ENCODE peak calls at places on chromosome 12, in five cellular contexts. E is pancreas, Z is foreskin fibroblast, V is DND-41, R is NB4. O is an unnamed sample.

GRCh38 chr12:71521125-71521524 is 81.5 kb downstream of the LGR5 start:
- DNase-seq in Z (no peak), E (no peak), R (no peak), V (no peak), O (no peak)

GRCh38 chr12:63882844-63883243 is 38.3 kb downstream of the SRGAP1 start:
- DNase-seq in E (no peak), Z (no peak), R (no peak), V (no peak), O (no peak)

GRCh38 chr12:31867292-31867691 is 91.9 kb upstream of the RESF1 start:
- DNase-seq in E (no peak), V (no peak), Z (no peak), R (no peak), O (no peak)

GRCh38 chr12:40745386-40745785 is 53.1 kb downstream of the CNTN1 start:
- DNase-seq in V (no peak), R (no peak), E (no peak), Z (no peak), O (no peak)

GRCh38 chr12:124995200-124995961 is 1.9 kb downstream of the BRI3BP start:
- DNase-seq in E (no peak), Z (no peak), V (peak), R (peak), O (no peak)

GRCh38 chr12:122732611-122733010 is 2.0 kb upstream of the HCAR1 start:
- DNase-seq in V (no peak), Z (no peak), R (no peak), E (no peak), O (no peak)

GRCh38 chr12:20007331-20007730 is 361.0 kb upstream of the PDE3A start:
- DNase-seq in E (no peak), Z (no peak), V (no peak), R (no peak), O (no peak)

GRCh38 chr12:105355752-105356151 is 25.3 kb downstream of the C12orf75 start:
- DNase-seq in E (no peak), R (no peak), Z (peak), V (no peak), O (peak)

GRCh38 chr12:132572106-132572505 is 38.3 kb downstream of the LRCOL1 start:
- DNase-seq in E (no peak), R (no peak), V (no peak), Z (no peak), O (no peak)

GRCh38 chr12:112810235-112810917 is 18.8 kb downstream of the RPH3A start:
- DNase-seq in E (no peak), R (no peak), V (no peak), Z (no peak), O (no peak)

GRCh38 chr12:76559277-76560082 is at the start of gene OSBPL8:
- DNase-seq in Z (peak), E (peak), V (peak), R (peak), O (peak)

GRCh38 chr12:11827096-11827841 is 177.8 kb downstream of the ETV6 start:
- DNase-seq in Z (peak), R (no peak), E (peak), V (no peak), O (no peak)

GRCh38 chr12:39638840-39639239 is 19.2 kb upstream of the ABCD2 start:
- DNase-seq in V (no peak), E (no peak), Z (no peak), R (no peak), O (no peak)

GRCh38 chr12:72346331-72346944 is 74.3 kb downstream of the TRHDE start:
- DNase-seq in Z (peak), V (peak), E (peak), R (peak), O (peak)

GRCh38 chr12:52847335-52848102 is 1.3 kb downstream of the KRT78 start:
- DNase-seq in R (peak), Z (no peak), V (no peak), E (no peak), O (no peak)

GRCh38 chr12:13074396-13075113 is 28.9 kb downstream of the GSG1 start:
- DNase-seq in R (no peak), E (no peak), V (no peak), Z (no peak), O (no peak)

GRCh38 chr12:111271674-111272418 is 97.0 kb downstream of the PHETA1 start:
- DNase-seq in E (no peak), Z (no peak), R (peak), V (no peak), O (no peak)

GRCh38 chr12:120940799-120941198 is 36.6 kb upstream of the SPPL3 start:
- DNase-seq in V (no peak), Z (no peak), R (peak), E (no peak), O (no peak)

GRCh38 chr12:21891763-21892217 is 49.4 kb downstream of the ABCC9 start:
- DNase-seq in R (no peak), V (no peak), E (peak), Z (no peak), O (no peak)

GRCh38 chr12:42259699-42260098 is 21.7 kb upstream of the YAF2 start:
- DNase-seq in E (no peak), R (no peak), Z (no peak), V (no peak), O (no peak)

GRCh38 chr12:114275937-114276785 is 129.8 kb downstream of the TBX5 start:
- DNase-seq in Z (no peak), R (no peak), E (no peak), V (no peak), O (no peak)

GRCh38 chr12:98456583-98457573 is 58.5 kb upstream of the TMPO start:
- DNase-seq in V (no peak), E (peak), Z (peak), R (peak), O (no peak)

GRCh38 chr12:130162267-130162666 is at the start of gene FZD10:
- DNase-seq in R (no peak), E (peak), Z (no peak), V (no peak), O (no peak)

GRCh38 chr12:92604786-92605185 is 98.0 kb upstream of the PLEKHG7 start:
- DNase-seq in Z (no peak), V (no peak), E (no peak), R (no peak), O (no peak)

GRCh38 chr12:92606956-92607355 is 95.8 kb upstream of the PLEKHG7 start:
- DNase-seq in E (no peak), V (no peak), R (no peak), Z (no peak), O (no peak)

GRCh38 chr12:92612611-92613010 is 90.2 kb upstream of the PLEKHG7 start:
- DNase-seq in Z (no peak), R (no peak), V (no peak), E (no peak), O (no peak)

GRCh38 chr12:92605621-92606170 is 97.1 kb upstream of the PLEKHG7 start:
- DNase-seq in E (no peak), R (no peak), Z (no peak), V (no peak), O (no peak)

GRCh38 chr12:92608418-92609091 is 94.2 kb upstream of the PLEKHG7 start:
- DNase-seq in E (no peak), V (no peak), R (peak), Z (peak), O (no peak)
- TF ChIP-seq CTCF in E (no peak), V (peak), R (peak), Z (peak), O (peak)

DNA sequence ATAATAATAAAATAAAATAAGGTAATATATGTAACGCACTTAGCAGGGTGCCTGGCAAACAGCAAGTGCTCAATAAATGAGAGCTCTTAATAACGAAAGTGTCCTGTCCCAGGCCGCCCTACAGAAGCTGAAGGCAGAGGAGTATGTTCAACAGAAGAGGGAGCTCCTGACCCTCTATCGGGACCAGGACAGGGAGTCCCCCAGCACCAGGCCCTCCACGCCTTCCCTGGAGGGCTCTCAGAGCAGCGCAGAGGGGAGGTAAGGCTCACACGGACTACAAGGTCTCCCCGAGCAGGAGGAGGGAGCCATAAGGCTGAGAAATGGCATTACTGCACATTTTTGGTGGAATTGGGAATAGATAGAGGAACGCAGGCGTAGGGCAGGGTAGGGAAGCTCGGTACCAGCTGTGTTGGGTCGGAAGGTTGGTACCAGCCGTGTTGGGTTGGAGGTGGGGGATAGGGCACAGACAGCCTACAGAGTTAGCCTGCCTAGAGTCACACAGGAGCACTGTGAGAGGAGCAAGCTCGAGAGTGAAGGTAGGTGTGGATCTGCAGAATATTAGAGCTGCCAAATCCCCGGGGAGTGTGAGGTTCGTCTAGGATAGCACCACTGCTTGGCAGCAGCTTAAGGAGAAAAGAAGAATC is 15.4 kb downstream of the TNFRSF1A start:
- DNase-seq in V (peak), R (peak), E (no peak), Z (peak), O (no peak)
- H3K4me3 ChIP-seq in V (no peak), R (no peak), E (no peak), Z (no peak), O (no peak)

GRCh38 chr12:115508990-115509389 is 768.5 kb downstream of the MED13L start:
- DNase-seq in R (no peak), E (no peak), Z (no peak), V (no peak), O (no peak)

GRCh38 chr12:115511305-115511704 is 766.2 kb downstream of the MED13L start:
- DNase-seq in V (no peak), R (no peak), E (no peak), Z (no peak), O (no peak)

GRCh38 chr12:115507951-115508722 is 769.4 kb downstream of the MED13L start:
- DNase-seq in V (no peak), Z (no peak), E (no peak), R (no peak), O (no peak)

GRCh38 chr12:115504241-115504941 is 773.1 kb downstream of the MED13L start:
- DNase-seq in V (no peak), E (no peak), R (peak), Z (no peak), O (no peak)

DNA sequence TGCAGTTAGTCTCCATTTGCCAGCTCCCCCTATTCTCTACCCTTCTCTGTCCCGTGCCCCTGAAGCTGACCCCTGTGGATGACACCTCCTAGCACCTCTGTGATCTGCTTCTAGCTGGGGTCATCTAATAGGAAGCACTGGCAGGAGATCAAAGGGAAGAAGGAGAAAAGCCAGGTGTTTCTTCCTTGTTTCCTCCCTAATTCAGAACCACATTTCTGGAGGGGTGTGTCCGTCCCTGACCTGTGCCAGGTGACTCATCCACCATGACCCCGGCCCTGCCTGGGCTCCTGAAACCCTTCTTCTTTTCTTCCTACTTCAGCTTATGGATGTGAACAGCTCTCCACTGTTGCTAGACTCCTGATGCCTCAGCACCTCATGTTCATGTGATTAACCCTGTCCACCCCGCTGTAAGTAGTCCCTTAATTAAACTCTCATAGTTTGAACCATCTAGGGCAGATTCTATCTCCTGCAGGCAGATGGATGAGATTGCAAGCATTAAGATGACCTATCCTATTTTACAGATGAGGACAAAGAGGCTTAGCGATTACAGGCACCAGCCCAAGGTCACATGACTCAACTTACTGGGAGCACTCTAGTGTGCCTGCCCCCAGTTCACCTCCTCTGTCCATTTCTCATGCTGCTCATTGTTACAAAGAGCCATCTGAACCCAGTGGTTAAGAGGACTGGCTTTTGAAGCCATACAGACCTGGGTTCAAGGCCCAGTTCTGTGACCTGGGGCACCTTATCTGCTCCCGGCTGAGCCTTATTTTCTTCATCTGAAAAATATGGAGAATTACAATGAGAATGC is 770.5 kb downstream of the MED13L start:
- DNase-seq in Z (no peak), R (no peak), E (no peak), V (no peak), O (no peak)
- TF ChIP-seq CTCF in Z (no peak), R (no peak), E (no peak), V (no peak), O (no peak)

DNA sequence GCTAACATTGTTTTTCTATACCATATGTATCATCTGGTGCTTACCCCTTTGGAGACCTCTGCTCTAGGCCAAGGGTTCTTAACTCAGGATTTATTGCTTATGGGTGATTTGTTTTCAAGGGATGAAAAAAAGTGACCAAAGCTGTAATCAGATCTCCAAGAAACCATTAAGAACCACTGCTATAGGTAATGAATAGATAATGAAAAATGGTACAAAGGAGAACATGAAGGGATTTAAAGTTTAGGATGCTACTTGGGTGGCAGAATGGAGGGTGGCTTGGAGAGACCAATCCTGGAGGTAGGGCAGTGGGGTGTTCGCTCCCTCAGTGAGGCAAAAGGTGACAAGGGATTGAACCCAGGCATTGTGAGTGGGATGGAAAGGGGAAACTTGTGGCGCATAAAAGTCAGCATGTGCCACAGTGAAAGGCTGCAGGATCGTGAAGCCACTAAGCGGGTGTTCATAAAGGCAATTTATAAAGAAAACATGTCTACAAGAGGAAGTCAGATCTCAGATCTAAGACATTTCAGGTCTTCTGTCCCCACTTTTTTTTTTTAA is 76.7 kb upstream of the SLC38A2 start:
- DNase-seq in R (no peak), E (no peak), V (no peak), Z (no peak), O (no peak)
- H3K4me3 ChIP-seq in R (no peak), E (no peak), V (no peak), Z (no peak), O (no peak)

DNA sequence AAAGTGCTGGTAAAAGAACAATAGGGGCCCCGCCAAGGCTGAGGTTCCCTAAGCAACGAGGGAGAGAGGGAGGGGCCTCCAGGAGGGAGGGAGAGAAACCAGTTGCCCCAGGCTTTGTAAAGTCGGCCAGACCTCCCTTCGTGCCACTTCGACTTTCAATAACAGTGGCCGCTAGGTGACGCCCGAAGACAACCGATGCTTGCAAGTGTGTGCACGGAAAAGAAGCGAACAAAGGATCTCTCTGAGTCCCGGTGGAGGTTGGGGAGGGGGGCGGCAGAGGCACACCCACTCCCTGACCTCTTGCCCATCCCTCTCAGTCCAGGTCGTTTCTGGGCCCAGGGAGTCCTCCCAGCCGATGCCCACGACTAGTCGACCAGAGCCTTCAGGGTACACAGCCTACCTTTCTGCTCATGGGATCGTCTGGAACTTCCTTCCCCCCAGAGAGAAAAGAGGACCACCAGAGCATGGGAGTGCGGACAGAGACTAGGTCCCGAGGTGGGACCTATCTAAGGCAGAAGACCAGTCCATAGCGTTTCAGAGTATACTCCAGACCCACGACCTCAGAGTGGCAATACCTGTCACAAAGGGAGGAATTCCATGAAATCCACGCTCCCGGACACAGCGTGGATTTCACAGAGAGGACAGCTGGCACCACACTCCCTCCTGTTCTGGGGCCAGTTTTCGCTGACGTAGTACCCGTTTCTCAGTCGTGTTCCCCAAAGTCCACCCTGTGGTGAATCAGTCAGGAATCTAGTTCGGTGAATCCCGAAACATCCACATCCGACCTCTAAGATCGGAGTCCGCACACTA is 262.7 kb upstream of the ALG10B start:
- DNase-seq in E (peak), R (no peak), V (no peak), Z (no peak), O (no peak)
- TF ChIP-seq CTCF in E (peak), R (no peak), V (no peak), Z (no peak), O (no peak)

GRCh38 chr12:7947011-7947410 is 11.0 kb upstream of the SLC2A3 start:
- DNase-seq in E (no peak), V (no peak), Z (no peak), R (no peak), O (no peak)
- H3K4me3 ChIP-seq in E (no peak), V (no peak), Z (no peak), R (no peak), O (no peak)

GRCh38 chr12:100404769-100405407 is 48.0 kb downstream of the SLC17A8 start:
- DNase-seq in E (peak), Z (peak), V (peak), R (peak), O (no peak)
- TF ChIP-seq CTCF in E (peak), Z (peak), V (peak), R (peak), O (peak)

GRCh38 chr12:80701388-80701787 is 6.0 kb upstream of the MYF6 start:
- DNase-seq in E (no peak), Z (no peak), V (no peak), R (no peak), O (no peak)
- H3K4me3 ChIP-seq in E (no peak), Z (no peak), V (no peak), R (no peak), O (no peak)

DNA sequence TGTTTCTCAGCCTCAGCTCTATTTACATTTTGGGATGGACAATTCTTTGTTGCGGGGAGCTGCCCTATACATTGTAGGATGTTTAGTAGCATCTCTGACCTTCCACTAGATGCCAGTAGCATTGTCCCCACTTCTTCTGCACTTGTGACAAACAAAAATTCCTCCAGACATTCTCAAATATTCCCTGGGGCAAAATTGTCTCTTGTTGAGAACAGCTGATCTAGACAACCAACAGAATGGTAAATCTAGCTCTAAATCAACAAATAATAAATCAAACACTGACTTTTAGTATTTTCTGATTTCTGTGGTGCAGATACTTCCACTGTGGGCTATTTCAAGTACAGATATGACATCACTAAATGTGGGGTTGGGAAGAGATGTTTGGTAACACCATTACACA is 60.7 kb downstream of the MSRB3 start:
- DNase-seq in Z (no peak), E (no peak), V (no peak), R (no peak), O (no peak)
- TF ChIP-seq CTCF in Z (no peak), E (no peak), V (no peak), R (no peak), O (no peak)

GRCh38 chr12:51846209-51846779 is 2.2 kb downstream of the FIGNL2 start:
- DNase-seq in Z (no peak), E (no peak), R (no peak), V (no peak), O (no peak)
- H3K4me3 ChIP-seq in Z (no peak), E (no peak), R (no peak), V (no peak), O (peak)

O was measured in AG04449.